ENCODE peak calls at places on chromosomes 2 and 18, in four cellular contexts. C, H, D and T are unnamed samples.
A peak's percentile ranks its signal among the peaks of the same experiment; 100 is the strongest.

GRCh38 chr2:80050246-80050645 is 254.3 kb downstream of the LRRTM1 start:
- DNase-seq in H (no peak), C (no peak), D (no peak), T (no peak)

GRCh38 chr2:181393472-181393871 is 63.7 kb upstream of the ITGA4 start:
- DNase-seq in H (no peak), D (no peak), C (no peak), T (no peak)

GRCh38 chr2:140873915-140874531 is 1256.8 kb downstream of the LRP1B start:
- DNase-seq in H (no peak), C (no peak), D (no peak), T (no peak)

GRCh38 chr2:179237209-179237946 is 27.3 kb downstream of the SESTD1 start:
- DNase-seq in C (no peak), H (no peak), D (no peak), T (no peak)

GRCh38 chr18:79915161-79916127 is 36.0 kb downstream of the SLC66A2 start:
- DNase-seq in C (no peak), H (peak; percentile 82), D (peak; percentile 13), T (no peak)

GRCh38 chr2:57479994-57480393 is 566.6 kb upstream of the VRK2 start:
- DNase-seq in D (no peak), C (no peak), H (no peak), T (no peak)

GRCh38 chr2:190717764-190718651 is 69.1 kb downstream of the NAB1 start:
- DNase-seq in D (no peak), H (no peak), C (no peak), T (no peak)

GRCh38 chr2:17083902-17084301 is 418.3 kb upstream of the CYRIA start:
- DNase-seq in H (no peak), D (no peak), C (no peak), T (no peak)

GRCh38 chr18:62625019-62625418 is 90.3 kb upstream of the PHLPP1 start:
- DNase-seq in D (no peak), C (no peak), H (no peak), T (no peak)

GRCh38 chr2:45951025-45951737 is 299.7 kb downstream of the PRKCE start:
- DNase-seq in D (no peak), C (no peak), H (peak; percentile 53), T (no peak)

GRCh38 chr2:129254718-129255117 is 724.7 kb upstream of the RAB6C start:
- DNase-seq in C (no peak), D (no peak), H (no peak), T (no peak)

GRCh38 chr18:79682896-79683625 is 3.5 kb downstream of the CTDP1 start:
- DNase-seq in H (no peak), D (no peak), C (no peak), T (peak; percentile 67)

GRCh38 chr2:102025016-102025491 is 33.3 kb downstream of the IL1R2 start:
- DNase-seq in D (no peak), H (no peak), C (no peak), T (no peak)

GRCh38 chr2:233113114-233113452 is 52.9 kb downstream of the INPP5D start:
- DNase-seq in D (no peak), H (no peak), C (no peak), T (no peak)

GRCh38 chr2:177165103-177165583 is 47.5 kb upstream of the HNRNPA3 start:
- DNase-seq in D (peak; percentile 38), C (peak; percentile 44), H (no peak), T (no peak)

GRCh38 chr2:218815244-218815637 is 16.4 kb downstream of the PRKAG3 start:
- DNase-seq in H (no peak), D (no peak), C (no peak), T (no peak)

GRCh38 chr2:88303865-88304264 is 133.7 kb downstream of the THNSL2 start:
- DNase-seq in C (no peak), D (no peak), H (no peak), T (no peak)

GRCh38 chr2:122822319-122822718 is 1066.9 kb downstream of the TSN start:
- DNase-seq in C (no peak), H (no peak), D (no peak), T (no peak)

GRCh38 chr2:120431386-120432292 is 85.7 kb downstream of the INHBB start:
- DNase-seq in H (no peak), C (no peak), D (no peak), T (peak; percentile 30)

GRCh38 chr2:218959141-218959731 is at the start of gene CDK5R2:
- DNase-seq in C (no peak), D (peak; percentile 82), H (no peak), T (no peak)

GRCh38 chr18:22559414-22560282 is 141.9 kb upstream of the CTAGE1 start:
- DNase-seq in H (peak; percentile 85), D (peak; percentile 60), C (peak; percentile 78), T (no peak)

GRCh38 chr2:60459896-60460295 is 93.6 kb downstream of the BCL11A start:
- DNase-seq in H (no peak), D (no peak), C (no peak), T (no peak)

GRCh38 chr2:128276878-128277675 is 41.6 kb downstream of the HS6ST1 start:
- DNase-seq in D (peak; percentile 9), H (no peak), C (peak; percentile 6), T (no peak)

GRCh38 chr2:229901819-229902218 is 20.0 kb downstream of the TRIP12 start:
- DNase-seq in H (no peak), C (no peak), D (no peak), T (no peak)

GRCh38 chr2:54459037-54459441 is 2.9 kb downstream of the SPTBN1 start:
- DNase-seq in D (no peak), H (no peak), C (no peak), T (no peak)

GRCh38 chr2:105809099-105809473 is 64.4 kb downstream of the NCK2 start:
- DNase-seq in D (no peak), C (no peak), H (no peak), T (no peak)

GRCh38 chr2:96852667-96853066 is 5.1 kb downstream of the ANKRD39 start:
- DNase-seq in H (no peak), D (no peak), C (no peak), T (no peak)

GRCh38 chr18:13231151-13231550 is 12.6 kb downstream of the LDLRAD4 start:
- DNase-seq in H (peak; percentile 79), C (no peak), D (no peak), T (no peak)

GRCh38 chr2:188032306-188032705 is 259.4 kb upstream of the GULP1 start:
- DNase-seq in C (no peak), D (no peak), H (no peak), T (no peak)

GRCh38 chr18:14144628-14144895 is 12.3 kb upstream of the ZNF519 start:
- DNase-seq in D (no peak), C (no peak), H (no peak), T (no peak)

GRCh38 chr2:40471868-40472267 is 20.0 kb upstream of the SLC8A1 start:
- DNase-seq in D (no peak), H (no peak), C (no peak), T (no peak)

GRCh38 chr18:47204908-47205522 is 28.9 kb upstream of the IER3IP1 start:
- DNase-seq in C (no peak), D (peak; percentile 24), H (no peak), T (no peak)

GRCh38 chr2:235054919-235055318 is 103.1 kb downstream of the SH3BP4 start:
- DNase-seq in H (no peak), D (no peak), C (no peak), T (peak; percentile 69)

GRCh38 chr2:235056768-235057167 is 105.0 kb downstream of the SH3BP4 start:
- DNase-seq in C (no peak), D (no peak), H (no peak), T (no peak)

GRCh38 chr2:235053649-235054048 is 101.8 kb downstream of the SH3BP4 start:
- DNase-seq in C (no peak), H (no peak), D (peak; percentile 27), T (no peak)

GRCh38 chr2:235054497-235054896 is 102.7 kb downstream of the SH3BP4 start:
- DNase-seq in H (no peak), D (no peak), C (no peak), T (no peak)

DNA sequence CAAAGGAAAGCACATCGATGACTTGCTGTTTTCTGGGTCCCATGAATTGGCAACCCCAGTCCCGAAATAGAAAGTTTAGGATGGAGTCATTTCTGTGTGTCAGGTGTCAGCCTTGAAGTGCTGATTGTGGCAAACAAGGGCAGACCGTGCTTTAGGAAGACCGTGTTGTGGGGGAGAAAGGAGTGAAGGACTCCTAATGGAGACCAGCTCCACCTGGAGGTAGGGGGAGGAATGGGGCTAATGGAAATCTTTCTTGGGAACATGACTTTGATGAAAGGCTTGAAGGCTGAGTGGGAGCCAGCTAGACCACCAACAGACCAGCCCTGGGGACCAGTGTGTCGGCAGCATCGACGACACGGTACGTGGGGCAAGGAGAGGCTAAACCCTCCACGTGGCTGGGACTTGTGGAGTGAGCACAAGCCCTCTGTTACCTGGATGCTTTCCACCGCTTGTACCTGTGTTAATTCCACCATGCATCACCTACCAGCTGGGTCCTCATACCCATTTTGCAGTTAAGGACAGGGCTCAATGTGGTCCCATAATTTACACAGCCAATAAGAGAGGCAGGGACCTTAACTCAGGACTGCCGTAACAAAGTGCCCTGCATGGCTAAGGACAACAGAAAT is 104.2 kb downstream of the SH3BP4 start:
- DNase-seq in D (peak; percentile 32), H (no peak), C (no peak), T (no peak)
- TF ChIP-seq CTCF in D (peak; percentile 32), H (peak; percentile 45), C (no peak), T (peak; percentile 62)

GRCh38 chr18:9133225-9133624 is 3.4 kb upstream of the ANKRD12 start:
- DNase-seq in D (no peak), H (no peak), C (no peak), T (no peak)

GRCh38 chr18:9137168-9138066 is 836 bp downstream of the ANKRD12 start:
- DNase-seq in D (peak; percentile 84), H (peak; percentile 89), C (peak; percentile 61), T (peak; percentile 53)

GRCh38 chr18:9135081-9135911 is 1.3 kb upstream of the ANKRD12 start:
- DNase-seq in C (no peak), H (no peak), D (no peak), T (no peak)

GRCh38 chr18:9136315-9137141 is at the start of gene ANKRD12:
- DNase-seq in H (peak; percentile 99), C (peak; percentile 94), D (peak; percentile 99), T (peak; percentile 98)

DNA sequence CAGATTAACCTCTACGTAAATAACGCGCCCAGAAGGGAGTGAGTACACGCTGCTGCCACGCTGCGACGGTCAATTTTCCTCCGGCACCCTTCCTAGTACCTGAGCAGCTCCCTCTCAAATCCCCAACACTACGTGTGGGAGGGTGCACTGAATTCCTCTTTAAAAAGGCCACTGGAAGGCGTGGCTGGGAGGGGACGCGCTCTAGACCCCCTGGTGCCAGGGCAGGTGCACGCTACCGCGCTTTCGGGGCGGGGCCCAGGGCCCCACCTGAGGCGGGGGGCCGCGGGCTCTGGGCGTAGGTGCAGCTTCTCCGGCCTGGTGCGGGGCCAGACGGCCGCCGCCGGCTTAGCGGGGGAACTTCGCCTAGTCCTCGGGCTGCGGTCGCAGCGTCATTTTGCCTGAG is 668 bp upstream of the ANKRD12 start:
- DNase-seq in H (no peak), D (peak; percentile 84), C (no peak), T (no peak)
- TF ChIP-seq CTCF in H (no peak), D (no peak), C (no peak), T (no peak)

DNA sequence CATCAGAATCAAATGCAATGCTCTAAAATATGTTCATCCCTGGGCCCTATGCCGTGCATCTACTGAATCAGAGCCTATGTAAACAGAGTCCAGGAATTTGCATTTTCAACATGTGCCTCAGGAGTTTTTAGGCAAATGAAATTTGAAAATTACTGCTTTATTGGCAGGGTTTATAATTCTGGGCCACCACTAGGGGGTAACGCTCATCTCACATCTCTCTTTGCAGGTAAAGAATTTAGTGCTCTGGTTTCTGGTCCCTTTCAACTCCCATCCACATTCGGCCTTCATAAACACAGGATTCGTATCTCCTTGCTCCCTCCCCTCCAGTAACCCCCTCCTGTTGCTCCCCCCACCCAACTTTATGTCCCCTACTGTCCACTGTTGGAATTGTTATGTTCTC is 49.3 kb downstream of the LYPD6B start:
- DNase-seq in H (no peak), C (no peak), D (no peak), T (no peak)
- TF ChIP-seq CTCF in H (peak; percentile 42), C (no peak), D (no peak), T (peak; percentile 10)

GRCh38 chr2:155513248-155513647 is 814.8 kb downstream of the KCNJ3 start:
- DNase-seq in D (no peak), H (no peak), C (no peak), T (no peak)
- TF ChIP-seq CTCF in D (no peak), H (no peak), C (no peak), T (peak; percentile 10)